ENCODE peak calls at places on chromosomes 13 and 19, in nine cellular contexts. N is amniotic epithelial cell; T is activated CD4-positive, alpha-beta T cell treated with anti-CD3 and anti-CD28 coated beads, Interleukin-2, amount 10 ng/mL, durations not matched to agents 7 days and 5 days; Z is left ventricle myocardium inferior; A is T-helper 1 cell; M is NCI-H1436; C is non-pigmented ciliary epithelial cell; R is bronchial epithelial cell; H is adrenal gland. G is an unnamed sample.

GRCh38 chr19:11288349-11288748 is 7.6 kb upstream of the TSPAN16 start:
- DNase-seq in N (peak; percentile 35), T (no peak), Z (no peak), A (no peak), M (no peak), C (no peak), R (peak; percentile 16), H (peak; percentile 28), G (no peak)

GRCh38 chr13:71814806-71815205 is 52.2 kb downstream of the DACH1 start:
- DNase-seq in N (no peak), T (no peak), Z (no peak), A (no peak), M (no peak), C (no peak), R (no peak), H (no peak), G (no peak)

GRCh38 chr13:31625115-31625514 is 114.2 kb upstream of the RXFP2 start:
- DNase-seq in N (no peak), T (no peak), Z (no peak), A (no peak), M (no peak), C (no peak), R (no peak), H (no peak), G (no peak)

GRCh38 chr19:19488875-19489690 is 26.3 kb downstream of the TSSK6 start:
- DNase-seq in N (peak; percentile 87), T (peak; percentile 98), Z (peak; percentile 68), A (peak; percentile 85), M (peak; percentile 66), C (peak; percentile 81), R (peak; percentile 86), H (peak; percentile 88), G (peak; percentile 91)

GRCh38 chr19:1245884-1246816 is 2.2 kb upstream of the MIDN start:
- DNase-seq in N (no peak), T (no peak), Z (peak; percentile 89), A (no peak), M (no peak), C (no peak), R (no peak), H (peak; percentile 88), G (no peak)

GRCh38 chr19:5424192-5424973 is 30.8 kb upstream of the ZNRF4 start:
- DNase-seq in N (no peak), T (no peak), Z (no peak), A (no peak), M (no peak), C (no peak), R (no peak), H (no peak), G (no peak)

GRCh38 chr19:56866563-56866962 is 26.0 kb upstream of the PEG3 start:
- DNase-seq in N (no peak), T (no peak), Z (no peak), A (no peak), M (no peak), C (no peak), R (no peak), H (peak; percentile 70), G (no peak)

GRCh38 chr19:2575734-2576481 is 100.0 kb downstream of the GADD45B start:
- DNase-seq in N (no peak), T (no peak), Z (peak; percentile 90), A (no peak), M (peak; percentile 44), C (no peak), R (no peak), H (peak; percentile 49), G (no peak)

GRCh38 chr13:28037399-28037798 is 48.9 kb upstream of the URAD start:
- DNase-seq in N (no peak), T (no peak), Z (no peak), A (no peak), M (no peak), C (no peak), R (peak; percentile 36), H (no peak), G (no peak)

GRCh38 chr13:50867641-50867952 is 24.1 kb upstream of the DLEU7 start:
- DNase-seq in N (no peak), T (no peak), Z (no peak), A (no peak), M (no peak), C (no peak), R (no peak), H (no peak), G (no peak)

GRCh38 chr19:38287604-38288003 is 16.4 kb upstream of the C19orf33 start:
- DNase-seq in N (no peak), T (no peak), Z (no peak), A (no peak), M (no peak), C (no peak), R (no peak), H (peak; percentile 32), G (no peak)

GRCh38 chr13:113485545-113485944 is 5.0 kb downstream of the DCUN1D2 start:
- DNase-seq in N (peak; percentile 38), T (no peak), Z (no peak), A (no peak), M (no peak), C (no peak), R (no peak), H (no peak), G (no peak)

GRCh38 chr13:112722433-112723250 is 32.8 kb downstream of the ATP11A start:
- DNase-seq in N (peak; percentile 97), T (no peak), Z (peak; percentile 55), A (no peak), M (no peak), C (peak; percentile 45), R (peak; percentile 73), H (peak; percentile 95), G (no peak)

GRCh38 chr13:109287553-109287952 is 498.8 kb downstream of the IRS2 start:
- DNase-seq in N (no peak), T (no peak), Z (no peak), A (no peak), M (no peak), C (no peak), R (no peak), H (no peak), G (no peak)

GRCh38 chr13:23497186-23497585 is 63.7 kb upstream of the SACS start:
- DNase-seq in N (no peak), T (no peak), Z (no peak), A (no peak), M (no peak), C (no peak), R (no peak), H (no peak), G (no peak)

GRCh38 chr13:112759834-112760233 is 70.0 kb downstream of the ATP11A start:
- DNase-seq in N (no peak), T (no peak), Z (no peak), A (no peak), M (no peak), C (no peak), R (no peak), H (no peak), G (no peak)

GRCh38 chr13:49421391-49421790 is 22.5 kb downstream of the CAB39L start:
- DNase-seq in N (peak; percentile 40), T (peak; percentile 26), Z (no peak), A (no peak), M (no peak), C (no peak), R (peak; percentile 8), H (no peak), G (peak; percentile 29)

GRCh38 chr19:35381318-35381717 is 10.4 kb downstream of the GPR42 start:
- DNase-seq in N (no peak), T (no peak), Z (no peak), A (no peak), M (no peak), C (no peak), R (no peak), H (no peak), G (no peak)

GRCh38 chr13:29382021-29382420 is 213.5 kb downstream of the SLC7A1 start:
- DNase-seq in N (no peak), T (no peak), Z (no peak), A (no peak), M (no peak), C (no peak), R (no peak), H (no peak), G (no peak)

GRCh38 chr19:40687525-40688016 is 2.9 kb downstream of the NUMBL start:
- DNase-seq in N (peak; percentile 36), T (no peak), Z (peak; percentile 87), A (no peak), M (no peak), C (no peak), R (peak; percentile 80), H (peak; percentile 49), G (peak; percentile 37)

GRCh38 chr13:40613192-40613818 is 53.1 kb downstream of the FOXO1 start:
- DNase-seq in N (no peak), T (peak; percentile 70), Z (no peak), A (peak; percentile 32), M (peak; percentile 2), C (no peak), R (no peak), H (peak; percentile 37), G (peak; percentile 66)

GRCh38 chr13:105603283-105603682 is 932.2 kb downstream of the EFNB2 start:
- DNase-seq in N (no peak), T (no peak), Z (no peak), A (no peak), M (no peak), C (no peak), R (no peak), H (no peak), G (no peak)

GRCh38 chr13:79540504-79540903 is 59.5 kb downstream of the NDFIP2 start:
- DNase-seq in N (no peak), T (no peak), Z (no peak), A (no peak), M (no peak), C (no peak), R (no peak), H (no peak), G (no peak)

GRCh38 chr19:5805465-5806132 is 732 bp downstream of the NRTN start:
- DNase-seq in N (peak; percentile 27), T (peak; percentile 59), Z (peak; percentile 61), A (peak; percentile 53), M (peak; percentile 84), C (no peak), R (no peak), H (peak; percentile 85), G (peak; percentile 32)

GRCh38 chr13:75495938-75496337 is 14.0 kb upstream of the TBC1D4 start:
- DNase-seq in N (peak; percentile 97), T (no peak), Z (no peak), A (no peak), M (no peak), C (peak; percentile 66), R (no peak), H (no peak), G (no peak)

GRCh38 chr13:102402292-102402691 is 444 bp upstream of the FGF14 start:
- DNase-seq in N (peak; percentile 34), T (no peak), Z (peak; percentile 16), A (peak; percentile 17), M (no peak), C (no peak), R (peak; percentile 27), H (no peak), G (no peak)

GRCh38 chr13:96020155-96020575 is 33.0 kb downstream of the UGGT2 start:
- DNase-seq in N (peak; percentile 71), T (no peak), Z (no peak), A (no peak), M (peak; percentile 65), C (peak; percentile 54), R (peak; percentile 63), H (peak; percentile 68), G (no peak)

GRCh38 chr13:23586336-23586735 is 16.1 kb downstream of the TNFRSF19 start:
- DNase-seq in N (no peak), T (no peak), Z (no peak), A (no peak), M (no peak), C (no peak), R (no peak), H (no peak), G (no peak)

G was measured in effector memory CD8-positive, alpha-beta T cell.